ENCODE peak calls at places on chromosomes 4 and X, in six cellular contexts. One of them, this sample, is unnamed.

GRCh38 chr4:74056114-74056857 is 17.8 kb upstream of the CXCL3 start:
- DNase-seq in activated T-cell treated with anti-CD3 and anti-CD28 coated beads for 48 hours: no peak
- DNase-seq in stimulated activated CD4-positive, alpha-beta T cell treated with anti-CD3 and anti-CD28 coated beads, TNF-alpha, amount 100 ng/mL, for 48 hours: no peak
- DNase-seq in AG10803: peak; percentile 24
- DNase-seq in GM12891: no peak
- DNase-seq in lung microvascular endothelial cell: no peak
- DNase-seq in this sample: peak; percentile 75

GRCh38 chr4:4490041-4490440 is 51.8 kb downstream of the STX18 start:
- DNase-seq in activated T-cell treated with anti-CD3 and anti-CD28 coated beads for 48 hours: no peak
- DNase-seq in stimulated activated CD4-positive, alpha-beta T cell treated with anti-CD3 and anti-CD28 coated beads, TNF-alpha, amount 100 ng/mL, for 48 hours: no peak
- DNase-seq in AG10803: no peak
- DNase-seq in GM12891: no peak
- DNase-seq in lung microvascular endothelial cell: no peak
- DNase-seq in this sample: no peak

GRCh38 chrX:19852014-19853005 is 35.1 kb downstream of the SH3KBP1 start:
- DNase-seq in activated T-cell treated with anti-CD3 and anti-CD28 coated beads for 48 hours: no peak
- DNase-seq in stimulated activated CD4-positive, alpha-beta T cell treated with anti-CD3 and anti-CD28 coated beads, TNF-alpha, amount 100 ng/mL, for 48 hours: no peak
- DNase-seq in AG10803: peak; percentile 60
- DNase-seq in GM12891: no peak
- DNase-seq in lung microvascular endothelial cell: peak; percentile 45
- DNase-seq in this sample: peak; percentile 70

GRCh38 chrX:110346681-110347080 is 12.0 kb upstream of the RTL9 start:
- DNase-seq in activated T-cell treated with anti-CD3 and anti-CD28 coated beads for 48 hours: no peak
- DNase-seq in stimulated activated CD4-positive, alpha-beta T cell treated with anti-CD3 and anti-CD28 coated beads, TNF-alpha, amount 100 ng/mL, for 48 hours: no peak
- DNase-seq in AG10803: peak; percentile 11
- DNase-seq in GM12891: no peak
- DNase-seq in lung microvascular endothelial cell: no peak
- DNase-seq in this sample: no peak

GRCh38 chr4:81844717-81845116 is 373.0 kb upstream of the RASGEF1B start:
- DNase-seq in activated T-cell treated with anti-CD3 and anti-CD28 coated beads for 48 hours: peak; percentile 56
- DNase-seq in stimulated activated CD4-positive, alpha-beta T cell treated with anti-CD3 and anti-CD28 coated beads, TNF-alpha, amount 100 ng/mL, for 48 hours: peak; percentile 37
- DNase-seq in AG10803: peak; percentile 58
- DNase-seq in GM12891: peak; percentile 15
- DNase-seq in lung microvascular endothelial cell: peak; percentile 83
- DNase-seq in this sample: peak; percentile 73

GRCh38 chrX:24167719-24168472 is 18.4 kb downstream of the ZFX start:
- DNase-seq in activated T-cell treated with anti-CD3 and anti-CD28 coated beads for 48 hours: no peak
- DNase-seq in stimulated activated CD4-positive, alpha-beta T cell treated with anti-CD3 and anti-CD28 coated beads, TNF-alpha, amount 100 ng/mL, for 48 hours: no peak
- DNase-seq in AG10803: no peak
- DNase-seq in GM12891: no peak
- DNase-seq in lung microvascular endothelial cell: no peak
- DNase-seq in this sample: no peak

GRCh38 chr4:170589597-170590191 is 499.9 kb upstream of the AADAT start:
- DNase-seq in activated T-cell treated with anti-CD3 and anti-CD28 coated beads for 48 hours: no peak
- DNase-seq in stimulated activated CD4-positive, alpha-beta T cell treated with anti-CD3 and anti-CD28 coated beads, TNF-alpha, amount 100 ng/mL, for 48 hours: no peak
- DNase-seq in AG10803: peak; percentile 1
- DNase-seq in GM12891: peak; percentile 1
- DNase-seq in lung microvascular endothelial cell: no peak
- DNase-seq in this sample: peak; percentile 56

GRCh38 chr4:115113382-115114106 is at the start of gene NDST4:
- DNase-seq in activated T-cell treated with anti-CD3 and anti-CD28 coated beads for 48 hours: no peak
- DNase-seq in stimulated activated CD4-positive, alpha-beta T cell treated with anti-CD3 and anti-CD28 coated beads, TNF-alpha, amount 100 ng/mL, for 48 hours: no peak
- DNase-seq in AG10803: peak; percentile 9
- DNase-seq in GM12891: no peak
- DNase-seq in lung microvascular endothelial cell: no peak
- DNase-seq in this sample: peak; percentile 65

GRCh38 chrX:139831017-139831416 is 101.8 kb downstream of the ATP11C start:
- DNase-seq in activated T-cell treated with anti-CD3 and anti-CD28 coated beads for 48 hours: no peak
- DNase-seq in stimulated activated CD4-positive, alpha-beta T cell treated with anti-CD3 and anti-CD28 coated beads, TNF-alpha, amount 100 ng/mL, for 48 hours: no peak
- DNase-seq in AG10803: no peak
- DNase-seq in GM12891: no peak
- DNase-seq in lung microvascular endothelial cell: no peak
- DNase-seq in this sample: no peak

GRCh38 chr4:100288167-100288566 is 97.9 kb upstream of the DDIT4L start:
- DNase-seq in activated T-cell treated with anti-CD3 and anti-CD28 coated beads for 48 hours: no peak
- DNase-seq in stimulated activated CD4-positive, alpha-beta T cell treated with anti-CD3 and anti-CD28 coated beads, TNF-alpha, amount 100 ng/mL, for 48 hours: no peak
- DNase-seq in AG10803: peak; percentile 49
- DNase-seq in GM12891: no peak
- DNase-seq in lung microvascular endothelial cell: no peak
- DNase-seq in this sample: peak; percentile 76

This sample was measured in HT1080.